ENCODE peak calls at places on chromosomes 5 and 9, in six cellular contexts. One of them, this sample, is unnamed.

GRCh38 chr5:145347026-145347616 is 488.0 kb downstream of the PRELID2 start:
- DNase-seq in T1000: no peak
- DNase-seq in DMS153: no peak
- DNase-seq in ovary: no peak
- DNase-seq in lower lobe of right lung: no peak
- DNase-seq in NCI-H1092 treated with DMSO at 0.1 percent for 48 hours: peak
- DNase-seq in this sample: no peak

GRCh38 chr9:121107041-121107440 is 32.3 kb downstream of the CNTRL start:
- DNase-seq in T1000: no peak
- DNase-seq in DMS153: no peak
- DNase-seq in ovary: no peak
- DNase-seq in lower lobe of right lung: no peak
- DNase-seq in NCI-H1092 treated with DMSO at 0.1 percent for 48 hours: no peak
- DNase-seq in this sample: no peak

GRCh38 chr9:130265431-130266235 is at the start of gene HMCN2:
- DNase-seq in T1000: no peak
- DNase-seq in DMS153: peak
- DNase-seq in ovary: no peak
- DNase-seq in lower lobe of right lung: no peak
- DNase-seq in NCI-H1092 treated with DMSO at 0.1 percent for 48 hours: no peak
- DNase-seq in this sample: no peak

GRCh38 chr5:172104021-172104420 is 84.0 kb downstream of the STK10 start:
- DNase-seq in T1000: no peak
- DNase-seq in DMS153: no peak
- DNase-seq in ovary: no peak
- DNase-seq in lower lobe of right lung: no peak
- DNase-seq in NCI-H1092 treated with DMSO at 0.1 percent for 48 hours: no peak
- DNase-seq in this sample: no peak

GRCh38 chr9:18596920-18597319 is 123.0 kb downstream of the ADAMTSL1 start:
- DNase-seq in T1000: no peak
- DNase-seq in DMS153: no peak
- DNase-seq in ovary: no peak
- DNase-seq in lower lobe of right lung: no peak
- DNase-seq in NCI-H1092 treated with DMSO at 0.1 percent for 48 hours: no peak
- DNase-seq in this sample: no peak

GRCh38 chr9:132878695-132879064 is at the start of gene SPACA9:
- DNase-seq in T1000: peak
- DNase-seq in DMS153: no peak
- DNase-seq in ovary: peak
- DNase-seq in lower lobe of right lung: peak
- DNase-seq in NCI-H1092 treated with DMSO at 0.1 percent for 48 hours: no peak
- DNase-seq in this sample: peak

GRCh38 chr9:86098793-86099694 is at the start of gene GOLM1:
- DNase-seq in T1000: peak
- DNase-seq in DMS153: peak
- DNase-seq in ovary: peak
- DNase-seq in lower lobe of right lung: peak
- DNase-seq in NCI-H1092 treated with DMSO at 0.1 percent for 48 hours: peak
- DNase-seq in this sample: peak

GRCh38 chr9:100442072-100442471 is 15.1 kb downstream of the MSANTD3 start:
- DNase-seq in T1000: no peak
- DNase-seq in DMS153: no peak
- DNase-seq in ovary: no peak
- DNase-seq in lower lobe of right lung: no peak
- DNase-seq in NCI-H1092 treated with DMSO at 0.1 percent for 48 hours: no peak
- DNase-seq in this sample: no peak

GRCh38 chr9:20597862-20598261 is 24.4 kb downstream of the MLLT3 start:
- DNase-seq in T1000: no peak
- DNase-seq in DMS153: no peak
- DNase-seq in ovary: no peak
- DNase-seq in lower lobe of right lung: no peak
- DNase-seq in NCI-H1092 treated with DMSO at 0.1 percent for 48 hours: no peak
- DNase-seq in this sample: no peak

GRCh38 chr9:8234286-8234819 is 434.8 kb upstream of the DMAC1 start:
- DNase-seq in T1000: no peak
- DNase-seq in DMS153: no peak
- DNase-seq in ovary: no peak
- DNase-seq in lower lobe of right lung: no peak
- DNase-seq in NCI-H1092 treated with DMSO at 0.1 percent for 48 hours: no peak
- DNase-seq in this sample: no peak

GRCh38 chr5:72557147-72557501 is 49.9 kb upstream of the ZNF366 start:
- DNase-seq in T1000: no peak
- DNase-seq in DMS153: no peak
- DNase-seq in ovary: no peak
- DNase-seq in lower lobe of right lung: no peak
- DNase-seq in NCI-H1092 treated with DMSO at 0.1 percent for 48 hours: no peak
- DNase-seq in this sample: no peak

GRCh38 chr9:126471084-126471611 is 142.6 kb upstream of the LMX1B start:
- DNase-seq in T1000: no peak
- DNase-seq in DMS153: no peak
- DNase-seq in ovary: peak
- DNase-seq in lower lobe of right lung: peak
- DNase-seq in NCI-H1092 treated with DMSO at 0.1 percent for 48 hours: no peak
- DNase-seq in this sample: no peak

GRCh38 chr9:96163141-96163540 is 138.8 kb downstream of the HSD17B3 start:
- DNase-seq in T1000: no peak
- DNase-seq in DMS153: no peak
- DNase-seq in ovary: no peak
- DNase-seq in lower lobe of right lung: no peak
- DNase-seq in NCI-H1092 treated with DMSO at 0.1 percent for 48 hours: no peak
- DNase-seq in this sample: no peak

GRCh38 chr9:8781447-8781846 is 981.9 kb upstream of the DMAC1 start:
- DNase-seq in T1000: no peak
- DNase-seq in DMS153: no peak
- DNase-seq in ovary: no peak
- DNase-seq in lower lobe of right lung: no peak
- DNase-seq in NCI-H1092 treated with DMSO at 0.1 percent for 48 hours: no peak
- DNase-seq in this sample: no peak

GRCh38 chr9:133799106-133799505 is 61.0 kb upstream of the SARDH start:
- DNase-seq in T1000: no peak
- DNase-seq in DMS153: no peak
- DNase-seq in ovary: no peak
- DNase-seq in lower lobe of right lung: no peak
- DNase-seq in NCI-H1092 treated with DMSO at 0.1 percent for 48 hours: no peak
- DNase-seq in this sample: no peak

GRCh38 chr9:129178579-129178909 is 483 bp upstream of the IER5L start:
- DNase-seq in T1000: no peak
- DNase-seq in DMS153: no peak
- DNase-seq in ovary: no peak
- DNase-seq in lower lobe of right lung: no peak
- DNase-seq in NCI-H1092 treated with DMSO at 0.1 percent for 48 hours: no peak
- DNase-seq in this sample: no peak

GRCh38 chr9:137456061-137456863 is 2.9 kb downstream of the NSMF start:
- DNase-seq in T1000: no peak
- DNase-seq in DMS153: no peak
- DNase-seq in ovary: peak
- DNase-seq in lower lobe of right lung: peak
- DNase-seq in NCI-H1092 treated with DMSO at 0.1 percent for 48 hours: no peak
- DNase-seq in this sample: no peak

GRCh38 chr5:60668715-60669304 is 31.2 kb downstream of the DEPDC1B start:
- DNase-seq in T1000: no peak
- DNase-seq in DMS153: no peak
- DNase-seq in ovary: no peak
- DNase-seq in lower lobe of right lung: no peak
- DNase-seq in NCI-H1092 treated with DMSO at 0.1 percent for 48 hours: peak
- DNase-seq in this sample: peak

GRCh38 chr5:167167191-167167590 is 1124.3 kb upstream of the WWC1 start:
- DNase-seq in T1000: no peak
- DNase-seq in DMS153: no peak
- DNase-seq in ovary: no peak
- DNase-seq in lower lobe of right lung: no peak
- DNase-seq in NCI-H1092 treated with DMSO at 0.1 percent for 48 hours: no peak
- DNase-seq in this sample: no peak

GRCh38 chr5:36334315-36334714 is 32.6 kb upstream of the RANBP3L start:
- DNase-seq in T1000: no peak
- DNase-seq in DMS153: no peak
- DNase-seq in ovary: no peak
- DNase-seq in lower lobe of right lung: no peak
- DNase-seq in NCI-H1092 treated with DMSO at 0.1 percent for 48 hours: no peak
- DNase-seq in this sample: no peak

GRCh38 chr9:107367727-107368502 is 84.8 kb downstream of the RAD23B start:
- DNase-seq in T1000: no peak
- DNase-seq in DMS153: no peak
- DNase-seq in ovary: no peak
- DNase-seq in lower lobe of right lung: no peak
- DNase-seq in NCI-H1092 treated with DMSO at 0.1 percent for 48 hours: no peak
- DNase-seq in this sample: no peak

GRCh38 chr5:56211298-56211865 is 21.7 kb downstream of the ANKRD55 start:
- DNase-seq in T1000: no peak
- DNase-seq in DMS153: no peak
- DNase-seq in ovary: no peak
- DNase-seq in lower lobe of right lung: no peak
- DNase-seq in NCI-H1092 treated with DMSO at 0.1 percent for 48 hours: no peak
- DNase-seq in this sample: no peak

GRCh38 chr5:125093776-125094175 is 347.3 kb upstream of the ZNF608 start:
- DNase-seq in T1000: no peak
- DNase-seq in DMS153: no peak
- DNase-seq in ovary: no peak
- DNase-seq in lower lobe of right lung: no peak
- DNase-seq in NCI-H1092 treated with DMSO at 0.1 percent for 48 hours: no peak
- DNase-seq in this sample: no peak

This sample was measured in NCI-H1436.